ENCODE peak calls at places on chromosomes 5 and 9, in six cellular contexts. I is mesenchymal stem cell, J is IMR-90, V is mesendoderm, T is neuronal stem cell, F is H1. M is an unnamed sample. For H3K79me1, the result is how much of the 10 kb centered on the place peaks cover.

GRCh38 chr9:78213696-78214095 is 22.2 kb upstream of the CEP78 start:
- DNase-seq in I (peak), J (no peak), V (no peak), T (no peak), F (no peak), M (no peak)

GRCh38 chr5:132797651-132798050 is 15.5 kb upstream of the SOWAHA start:
- DNase-seq in I (no peak), J (no peak), V (no peak), T (no peak), F (no peak), M (no peak)

GRCh38 chr5:78008356-78008967 is 232.3 kb upstream of the TBCA start:
- DNase-seq in I (peak), J (peak), V (peak), T (no peak), F (no peak), M (no peak)

GRCh38 chr5:170414786-170415185 is 25.6 kb upstream of the KCNMB1 start:
- DNase-seq in I (no peak), J (no peak), V (no peak), T (no peak), F (no peak), M (no peak)

GRCh38 chr5:107331312-107331711 is 339.4 kb downstream of the EFNA5 start:
- DNase-seq in I (no peak), J (no peak), V (peak), T (no peak), F (no peak), M (no peak)

GRCh38 chr5:68319316-68320093 is 103.9 kb downstream of the PIK3R1 start:
- DNase-seq in I (peak), J (peak), V (no peak), T (no peak), F (no peak), M (no peak)

GRCh38 chr5:14234204-14234603 is 91.1 kb downstream of the TRIO start:
- DNase-seq in I (no peak), J (no peak), V (peak), T (no peak), F (no peak), M (no peak)

GRCh38 chr9:114350636-114351396 is 21.1 kb downstream of the ORM2 start:
- DNase-seq in I (no peak), J (no peak), V (no peak), T (no peak), F (no peak), M (no peak)

GRCh38 chr9:137989156-137989555 is 111.6 kb downstream of the CACNA1B start:
- DNase-seq in I (no peak), J (no peak), V (no peak), T (no peak), F (no peak), M (no peak)

GRCh38 chr5:17089690-17090089 is 127.7 kb upstream of the BASP1 start:
- DNase-seq in I (no peak), J (peak), V (peak), T (no peak), F (no peak), M (no peak)
- H3K18ac ChIP-seq in I (no peak), J (no peak), V (no peak), T (no peak), F (no peak), M (no peak)

GRCh38 chr5:154520861-154521453 is 42.9 kb upstream of the HAND1 start:
- DNase-seq in I (peak), J (no peak), V (peak), T (peak), F (peak), M (peak)
- H3K79me1 ChIP-seq in I (under half), J (under half), V (under half), T (under half), F (under half), M (under half)

GRCh38 chr9:134328341-134328840 is 2.1 kb downstream of the RXRA start:
- DNase-seq in I (peak), J (peak), V (no peak), T (peak), F (no peak), M (no peak)
- H3K18ac ChIP-seq in I (peak), J (peak), V (no peak), T (peak), F (peak), M (no peak)

DNA sequence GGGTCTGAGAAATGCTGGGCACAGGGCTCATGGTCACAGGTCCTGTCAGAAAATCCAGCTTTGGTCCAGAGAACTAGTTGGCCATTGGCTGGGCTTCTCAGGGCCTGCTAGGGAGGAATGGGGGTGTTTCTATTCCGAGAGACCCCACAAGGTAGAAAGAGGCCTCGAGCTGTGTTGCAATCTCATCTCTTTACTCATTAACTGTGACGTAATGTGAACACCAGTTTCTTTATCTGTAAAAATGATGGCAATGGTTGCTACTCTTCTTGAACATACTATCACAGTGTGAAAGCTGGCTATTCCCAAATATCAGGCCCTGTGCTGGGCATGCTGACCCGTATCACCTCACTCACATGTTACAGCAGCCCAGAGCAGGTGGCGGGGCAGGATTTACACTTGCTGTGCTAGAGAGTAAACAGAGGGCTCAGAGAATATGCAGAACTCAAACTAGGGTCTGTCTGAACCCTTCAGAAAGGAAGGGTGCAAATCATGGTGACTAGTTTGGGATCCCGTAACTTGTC is 35.7 kb upstream of the SLC25A51 start:
- DNase-seq in I (peak), J (peak), V (no peak), T (no peak), F (no peak), M (no peak)
- H3K79me1 ChIP-seq in I (under half), J (half or more), V (under half), T (under half), F (under half), M (under half)